ENCODE peak calls at places on chromosomes 7 and 10, in four cellular contexts. C, D, Q and B are unnamed samples.

GRCh38 chr7:48033922-48034321 is 1.4 kb upstream of the C7orf57 start:
- DNase-seq in C (no peak), D (no peak), Q (no peak), B (no peak)

GRCh38 chr7:44955733-44956132 is 23.1 kb downstream of the MYO1G start:
- DNase-seq in C (no peak), D (no peak), Q (no peak), B (no peak)

GRCh38 chr10:119734396-119735332 is 8.8 kb downstream of the INPP5F start:
- DNase-seq in C (no peak), D (no peak), Q (no peak), B (no peak)

GRCh38 chr7:43764039-43764789 is 5.7 kb downstream of the BLVRA start:
- DNase-seq in C (no peak), D (peak), Q (peak), B (no peak)

GRCh38 chr10:17201165-17202013 is at the start of gene TRDMT1:
- DNase-seq in C (peak), D (peak), Q (peak), B (peak)

GRCh38 chr10:44364566-44364965 is 20.3 kb downstream of the CXCL12 start:
- DNase-seq in C (no peak), D (no peak), Q (no peak), B (no peak)

GRCh38 chr7:115707236-115707635 is 323.3 kb downstream of the TFEC start:
- DNase-seq in C (no peak), D (no peak), Q (no peak), B (no peak)

GRCh38 chr7:123177442-123177841 is 22.3 kb downstream of the SLC13A1 start:
- DNase-seq in C (no peak), D (no peak), Q (no peak), B (no peak)

GRCh38 chr7:1092806-1093505 is 5.0 kb downstream of the GPER1 start:
- DNase-seq in C (no peak), D (no peak), Q (no peak), B (no peak)

GRCh38 chr7:134669845-134670373 is 23.3 kb downstream of the BPGM start:
- DNase-seq in C (peak), D (peak), Q (no peak), B (peak)

GRCh38 chr7:131501422-131501821 is 55.0 kb downstream of the PODXL start:
- DNase-seq in C (no peak), D (no peak), Q (no peak), B (peak)

GRCh38 chr10:80382989-80383388 is 25.4 kb upstream of the PRXL2A start:
- DNase-seq in C (peak), D (peak), Q (no peak), B (peak)

GRCh38 chr10:119416855-119417254 is 125.7 kb downstream of the RGS10 start:
- DNase-seq in C (peak), D (peak), Q (no peak), B (peak)

GRCh38 chr10:102540023-102540422 is 36.3 kb downstream of the SUFU start:
- DNase-seq in C (no peak), D (no peak), Q (no peak), B (no peak)

GRCh38 chr7:78125884-78126283 is 327.3 kb downstream of the PHTF2 start:
- DNase-seq in C (no peak), D (no peak), Q (no peak), B (no peak)

GRCh38 chr10:21265622-21266021 is 259.9 kb downstream of the SKIDA1 start:
- DNase-seq in C (no peak), D (no peak), Q (no peak), B (no peak)

GRCh38 chr7:118182618-118183253 is 1.2 kb upstream of the LSM8 start:
- DNase-seq in C (no peak), D (no peak), Q (no peak), B (no peak)

GRCh38 chr7:74480861-74481417 is 27.2 kb downstream of the GTF2IRD1 start:
- DNase-seq in C (no peak), D (peak), Q (peak), B (no peak)

GRCh38 chr10:103145860-103146466 is 47.1 kb downstream of the NT5C2 start:
- DNase-seq in C (no peak), D (peak), Q (peak), B (no peak)

GRCh38 chr10:78543749-78544446 is 510.2 kb downstream of the RPS24 start:
- DNase-seq in C (no peak), D (peak), Q (peak), B (no peak)

GRCh38 chr10:85788570-85788969 is 578.0 kb downstream of the GRID1 start:
- DNase-seq in C (no peak), D (no peak), Q (no peak), B (no peak)

GRCh38 chr7:519429-519973 is at the start of gene PDGFA:
- DNase-seq in C (no peak), D (peak), Q (no peak), B (no peak)

GRCh38 chr7:80284848-80285247 is 150.2 kb downstream of the GNAI1 start:
- DNase-seq in C (no peak), D (no peak), Q (no peak), B (no peak)

GRCh38 chr7:84237533-84238173 is 43.1 kb upstream of the SEMA3A start:
- DNase-seq in C (no peak), D (no peak), Q (no peak), B (no peak)

GRCh38 chr7:4886671-4887070 is 3.2 kb upstream of the RADIL start:
- DNase-seq in C (no peak), D (no peak), Q (no peak), B (no peak)
- H3K27ac ChIP-seq in C (no peak), D (no peak), Q (no peak), B (no peak)

GRCh38 chr7:133331861-133332260 is 79.0 kb downstream of the EXOC4 start:
- DNase-seq in C (no peak), D (no peak), Q (no peak), B (no peak)

DNA sequence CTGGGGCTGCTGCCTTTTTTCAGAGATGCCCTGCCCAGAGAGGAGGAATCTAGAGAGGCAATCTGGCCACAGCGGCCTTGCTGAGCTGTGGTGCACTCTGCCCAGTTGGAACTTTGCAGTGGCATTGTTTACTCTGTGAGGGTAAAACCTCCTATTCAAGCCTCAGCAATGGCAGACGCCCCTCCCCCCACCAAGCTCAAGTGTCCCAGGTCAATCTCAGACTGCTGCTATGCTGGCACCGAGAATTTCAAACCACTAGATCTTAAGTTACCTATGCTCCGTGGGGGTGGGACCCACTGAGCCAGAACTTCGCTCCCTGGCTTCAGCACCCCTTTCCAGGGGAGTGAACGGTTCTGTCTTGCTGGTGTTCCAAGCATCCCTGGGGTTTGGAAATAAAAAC is 77.2 kb downstream of the EXOC4 start:
- DNase-seq in C (no peak), D (no peak), Q (no peak), B (no peak)
- H3K27ac ChIP-seq in C (no peak), D (no peak), Q (no peak), B (no peak)

DNA sequence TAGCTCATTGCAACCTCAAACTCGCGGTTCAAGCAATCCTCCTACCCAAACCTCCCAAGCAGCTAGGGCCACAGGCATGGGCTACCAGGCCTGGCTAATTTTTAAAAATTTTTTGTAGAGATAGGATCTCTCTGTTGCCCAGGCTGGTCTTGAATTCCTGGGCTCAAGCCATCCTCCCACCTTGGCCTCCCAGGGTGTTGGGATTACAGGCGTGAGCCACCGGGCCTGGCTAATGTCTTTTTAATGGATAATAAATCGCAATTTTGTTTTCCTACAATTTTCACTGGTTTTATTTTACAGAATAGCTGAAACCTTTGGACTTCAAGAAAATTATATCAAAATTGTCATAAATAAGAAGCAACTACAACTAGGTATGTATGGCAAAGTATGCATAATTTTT is 10.9 kb downstream of the NUB1 start:
- DNase-seq in C (no peak), D (no peak), Q (no peak), B (no peak)
- H3K27ac ChIP-seq in C (peak), D (no peak), Q (no peak), B (peak)

GRCh38 chr10:3803295-3803883 is 18.4 kb upstream of the KLF6 start:
- DNase-seq in C (no peak), D (no peak), Q (no peak), B (no peak)
- H3K27ac ChIP-seq in C (peak), D (peak), Q (peak), B (peak)